ENCODE peak calls at places on chromosomes 4 and X, in five cellular contexts. B is psoas muscle, X is hepatocyte, N is thoracic aorta, Y is lower leg skin. J is an unnamed sample.

GRCh38 chrX:39398973-39399268 is 597.7 kb downstream of the MID1IP1 start:
- DNase-seq in Y (no peak), B (no peak), N (no peak), X (no peak), J (no peak)

GRCh38 chrX:53695901-53696300 is 9.4 kb upstream of the HUWE1 start:
- DNase-seq in X (no peak), Y (no peak), B (no peak), N (no peak), J (no peak)

GRCh38 chr4:153151535-153152452 is 52.4 kb upstream of the TRIM2 start:
- DNase-seq in Y (no peak), X (peak), N (no peak), B (peak), J (peak)

GRCh38 chr4:97942137-97942536 is 201.1 kb downstream of the STPG2 start:
- DNase-seq in Y (no peak), N (no peak), X (no peak), B (no peak), J (no peak)

GRCh38 chrX:31209005-31209612 is 137.3 kb upstream of the FTHL17 start:
- DNase-seq in B (no peak), N (no peak), Y (no peak), X (no peak), J (no peak)

GRCh38 chrX:133544105-133544504 is 128.8 kb upstream of the GPC4 start:
- DNase-seq in X (peak), B (no peak), Y (no peak), N (no peak), J (no peak)

GRCh38 chr4:144338834-144339233 is 198.3 kb upstream of the GYPA start:
- DNase-seq in Y (no peak), N (no peak), X (no peak), B (no peak), J (no peak)

GRCh38 chr4:140799686-140800225 is 43.6 kb upstream of the TBC1D9 start:
- DNase-seq in Y (no peak), N (no peak), X (no peak), B (no peak), J (no peak)

GRCh38 chrX:24748196-24748595 is 54.5 kb downstream of the POLA1 start:
- DNase-seq in X (no peak), B (no peak), Y (no peak), N (no peak), J (no peak)

GRCh38 chr4:123856689-123857545 is 460.3 kb downstream of the SPRY1 start:
- DNase-seq in X (peak), Y (no peak), N (no peak), B (peak), J (no peak)

GRCh38 chr4:39025552-39026085 is 6.6 kb downstream of the TMEM156 start:
- DNase-seq in X (no peak), N (no peak), B (no peak), Y (no peak), J (no peak)

GRCh38 chr4:170111100-170111499 is 21.3 kb upstream of the AADAT start:
- DNase-seq in Y (no peak), B (no peak), N (no peak), X (no peak), J (no peak)

GRCh38 chr4:23268072-23268771 is 575.5 kb downstream of the GBA3 start:
- DNase-seq in Y (no peak), X (no peak), N (no peak), B (no peak), J (no peak)

GRCh38 chr4:102259081-102259480 is 86.2 kb downstream of the SLC39A8 start:
- DNase-seq in Y (no peak), X (no peak), B (no peak), N (no peak), J (no peak)

GRCh38 chrX:125094901-125095300 is 224.8 kb upstream of the TEX13C start:
- DNase-seq in N (no peak), B (no peak), Y (no peak), X (no peak), J (no peak)

GRCh38 chr4:173498771-173499170 is 31.3 kb downstream of the HAND2 start:
- DNase-seq in X (no peak), B (no peak), N (no peak), Y (no peak), J (no peak)

GRCh38 chrX:13266641-13267420 is 53.0 kb downstream of the ATXN3L start:
- DNase-seq in Y (no peak), B (no peak), X (no peak), N (no peak), J (no peak)

GRCh38 chr4:86184216-86184915 is 175.5 kb downstream of the MAPK10 start:
- DNase-seq in B (no peak), N (no peak), Y (no peak), X (no peak), J (no peak)

GRCh38 chr4:2862528-2862927 is 18.9 kb downstream of the ADD1 start:
- DNase-seq in Y (no peak), N (no peak), B (no peak), X (peak), J (no peak)

GRCh38 chrX:134622056-134622812 is 36.0 kb downstream of the PLAC1 start:
- DNase-seq in N (no peak), Y (no peak), X (peak), B (no peak), J (no peak)

GRCh38 chrX:22116585-22117546 is 84.7 kb downstream of the PHEX start:
- DNase-seq in B (no peak), Y (no peak), N (no peak), X (no peak), J (no peak)

GRCh38 chr4:2412534-2412884 is 5.9 kb downstream of the ZFYVE28 start:
- DNase-seq in Y (no peak), X (peak), B (no peak), N (no peak), J (no peak)

GRCh38 chrX:154013614-154014360 is 5.9 kb downstream of the IRAK1 start:
- DNase-seq in X (peak), B (peak), Y (no peak), N (no peak), J (no peak)

GRCh38 chrX:38627683-38628082 is 66.3 kb downstream of the TSPAN7 start:
- DNase-seq in N (no peak), Y (no peak), X (peak), B (no peak), J (no peak)

GRCh38 chr4:109588176-109588575 is 28.1 kb downstream of the MCUB start:
- DNase-seq in B (no peak), Y (no peak), X (no peak), N (no peak), J (no peak)

GRCh38 chrX:22634081-22634480 is 361.4 kb downstream of the CBLL2 start:
- DNase-seq in X (no peak), N (no peak), B (no peak), Y (no peak), J (no peak)

GRCh38 chr4:139555705-139556070 is 331 bp downstream of the SETD7 start:
- DNase-seq in X (peak), N (no peak), B (peak), Y (peak), J (no peak)

GRCh38 chr4:185213829-185214228 is 4.4 kb downstream of the SNX25 start:
- DNase-seq in B (no peak), Y (no peak), N (no peak), X (no peak), J (no peak)

GRCh38 chr4:10078481-10079233 is 37.9 kb downstream of the WDR1 start:
- DNase-seq in X (no peak), Y (peak), B (no peak), N (no peak), J (no peak)

GRCh38 chrX:134670241-134670811 is 12.1 kb upstream of the PLAC1 start:
- DNase-seq in N (no peak), B (peak), X (peak), Y (no peak), J (no peak)

GRCh38 chr4:76611611-76612010 is 176.6 kb downstream of the SHROOM3 start:
- DNase-seq in B (no peak), N (no peak), X (peak), Y (no peak), J (no peak)
- TF ChIP-seq CTCF in B (no peak), N (no peak), X (no peak), Y (no peak), J (no peak)

GRCh38 chr4:88964450-88964849 is 92.5 kb downstream of the FAM13A start:
- DNase-seq in B (no peak), N (no peak), X (no peak), Y (no peak), J (no peak)

GRCh38 chr4:88965053-88965452 is 91.9 kb downstream of the FAM13A start:
- DNase-seq in Y (no peak), X (no peak), N (no peak), B (no peak), J (no peak)

GRCh38 chr4:88969271-88969670 is 87.7 kb downstream of the FAM13A start:
- DNase-seq in B (no peak), Y (no peak), N (no peak), X (no peak), J (no peak)

GRCh38 chr4:88969746-88970145 is 87.2 kb downstream of the FAM13A start:
- DNase-seq in Y (no peak), B (no peak), X (no peak), N (no peak), J (no peak)

GRCh38 chr4:88967883-88968316 is 89.1 kb downstream of the FAM13A start:
- DNase-seq in X (no peak), B (no peak), Y (no peak), N (no peak), J (no peak)
- TF ChIP-seq CTCF in X (no peak), B (no peak), Y (no peak), N (no peak), J (no peak)

GRCh38 chr4:135319685-135320084 is 1118.1 kb upstream of the PABPC4L start:
- DNase-seq in X (no peak), N (no peak), Y (no peak), B (no peak), J (no peak)
- TF ChIP-seq CTCF in X (no peak), N (no peak), Y (no peak), B (no peak), J (peak)

DNA sequence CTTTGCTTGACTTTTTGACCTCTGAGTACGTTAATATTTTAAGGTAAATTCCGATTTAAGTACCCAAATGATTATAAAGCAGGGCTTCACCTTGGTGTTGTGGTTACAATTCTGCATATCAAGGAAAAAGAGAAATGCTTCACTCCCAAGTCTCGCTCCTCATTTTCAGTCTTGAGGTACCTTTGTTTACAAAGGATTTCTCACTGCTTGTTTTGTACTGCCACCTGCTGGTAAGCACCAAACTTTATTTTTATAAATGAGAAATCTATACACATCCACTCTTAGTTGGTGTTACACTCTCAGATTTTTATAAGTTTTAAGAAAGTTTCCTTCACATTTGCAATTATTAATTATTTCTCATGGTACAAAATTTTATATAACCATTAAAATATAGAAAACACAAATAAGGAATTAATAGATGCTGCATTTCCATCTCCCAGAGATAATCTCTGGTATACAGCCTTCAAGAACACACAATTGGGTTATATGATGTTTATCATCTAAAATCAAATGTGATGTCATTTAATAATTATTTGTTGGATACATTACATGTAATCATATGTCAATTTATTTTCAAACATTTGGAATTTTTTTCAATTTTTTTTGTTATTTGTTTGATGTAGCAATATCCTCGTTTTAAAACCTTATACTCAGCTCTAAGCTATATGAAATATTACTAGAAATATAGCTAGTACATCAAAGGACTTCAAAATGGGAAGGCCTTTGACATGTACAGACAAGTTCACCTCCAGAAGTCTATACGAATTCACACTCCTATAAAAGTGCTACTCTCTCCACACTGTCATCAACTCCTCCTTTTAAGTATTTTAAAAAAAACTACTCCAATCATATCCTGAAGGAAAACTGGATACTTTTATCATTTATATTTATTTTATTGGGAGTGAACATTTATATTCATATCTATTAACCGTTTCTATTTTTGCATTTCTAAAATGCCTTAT is 179.9 kb downstream of the KCNIP4 start:
- DNase-seq in B (no peak), N (no peak), X (peak), Y (no peak), J (no peak)
- TF ChIP-seq CTCF in B (peak), N (no peak), X (peak), Y (no peak), J (peak)

GRCh38 chr4:183436417-183436816 is 8.0 kb upstream of the CDKN2AIP start:
- DNase-seq in B (no peak), Y (no peak), X (no peak), N (no peak), J (peak)
- TF ChIP-seq CTCF in B (no peak), Y (no peak), X (no peak), N (no peak), J (no peak)

DNA sequence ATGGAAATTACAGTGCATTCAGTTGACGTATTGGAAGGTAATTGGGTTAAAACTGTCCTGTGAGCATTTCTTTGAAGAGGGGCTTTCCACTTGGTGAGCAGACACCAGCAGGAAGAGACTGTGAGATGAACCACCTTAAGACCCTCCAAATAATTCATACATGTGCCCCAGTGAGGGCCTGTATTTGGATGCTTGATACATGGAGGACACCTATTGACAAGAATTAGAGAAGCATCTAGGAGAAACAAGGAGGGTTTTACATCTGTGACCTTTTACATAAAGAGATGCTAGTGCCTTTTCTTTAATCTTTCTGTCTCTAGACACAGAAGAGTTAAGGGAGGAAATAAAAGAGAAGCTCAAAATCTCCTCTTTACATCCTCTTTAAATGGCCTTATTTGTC is 1115.3 kb upstream of the IGFBP7 start:
- DNase-seq in N (no peak), Y (no peak), B (no peak), X (no peak), J (no peak)
- TF ChIP-seq CTCF in N (no peak), Y (no peak), B (no peak), X (no peak), J (no peak)